ENCODE peak calls at places on chromosomes 5 and 9, in six cellular contexts. One of them, this sample, is unnamed.

GRCh38 chr5:112491257-112491656 is 72.2 kb upstream of the EPB41L4A start:
- DNase-seq in IMR-90: peak
- DNase-seq in H1: no peak
- DNase-seq in H9: no peak
- DNase-seq in mesendoderm: peak
- DNase-seq in trophoblast cell: peak
- DNase-seq in this sample: no peak

GRCh38 chr5:92401492-92401891 is 1018.4 kb upstream of the ARRDC3 start:
- DNase-seq in H9: peak
- DNase-seq in mesendoderm: peak
- DNase-seq in H1: no peak
- DNase-seq in trophoblast cell: peak
- DNase-seq in IMR-90: peak
- DNase-seq in this sample: peak

GRCh38 chr9:27771803-27772545 is 198.7 kb upstream of the C9orf72 start:
- DNase-seq in H9: peak
- DNase-seq in mesendoderm: peak
- DNase-seq in H1: peak
- DNase-seq in IMR-90: no peak
- DNase-seq in trophoblast cell: no peak
- DNase-seq in this sample: no peak

GRCh38 chr5:57696005-57696755 is 213.6 kb upstream of the ACTBL2 start:
- DNase-seq in trophoblast cell: no peak
- DNase-seq in H9: no peak
- DNase-seq in mesendoderm: no peak
- DNase-seq in IMR-90: no peak
- DNase-seq in H1: no peak
- DNase-seq in this sample: peak

GRCh38 chr9:5608298-5609254 is 20.3 kb upstream of the RIC1 start:
- DNase-seq in IMR-90: no peak
- DNase-seq in mesendoderm: peak
- DNase-seq in H1: no peak
- DNase-seq in H9: no peak
- DNase-seq in trophoblast cell: no peak
- DNase-seq in this sample: no peak

GRCh38 chr9:137968235-137968634 is 90.7 kb downstream of the CACNA1B start:
- DNase-seq in H9: peak
- DNase-seq in trophoblast cell: no peak
- DNase-seq in mesendoderm: peak
- DNase-seq in IMR-90: no peak
- DNase-seq in H1: no peak
- DNase-seq in this sample: no peak

GRCh38 chr5:94705427-94705826 is 87.0 kb downstream of the SLF1 start:
- DNase-seq in trophoblast cell: no peak
- DNase-seq in H9: no peak
- DNase-seq in IMR-90: peak
- DNase-seq in mesendoderm: no peak
- DNase-seq in H1: no peak
- DNase-seq in this sample: no peak

GRCh38 chr9:121199921-121200320 is 1.7 kb downstream of the RAB14 start:
- DNase-seq in H1: no peak
- DNase-seq in mesendoderm: peak
- DNase-seq in trophoblast cell: peak
- DNase-seq in IMR-90: peak
- DNase-seq in H9: no peak
- DNase-seq in this sample: no peak

GRCh38 chr5:176527246-176528222 is 9.7 kb downstream of the RNF44 start:
- DNase-seq in IMR-90: no peak
- DNase-seq in trophoblast cell: no peak
- DNase-seq in H1: no peak
- DNase-seq in mesendoderm: no peak
- DNase-seq in H9: no peak
- DNase-seq in this sample: no peak

GRCh38 chr5:52856564-52856963 is 68.8 kb downstream of the ITGA1 start:
- DNase-seq in IMR-90: peak
- DNase-seq in trophoblast cell: no peak
- DNase-seq in H1: no peak
- DNase-seq in H9: no peak
- DNase-seq in mesendoderm: no peak
- DNase-seq in this sample: no peak

GRCh38 chr5:67248703-67249589 is 52.3 kb upstream of the CD180 start:
- DNase-seq in IMR-90: no peak
- DNase-seq in mesendoderm: no peak
- DNase-seq in trophoblast cell: peak
- DNase-seq in H9: no peak
- DNase-seq in H1: no peak
- DNase-seq in this sample: no peak

GRCh38 chr9:35844628-35845301 is 15.7 kb downstream of the TMEM8B start:
- DNase-seq in H1: no peak
- DNase-seq in IMR-90: peak
- DNase-seq in trophoblast cell: peak
- DNase-seq in H9: no peak
- DNase-seq in mesendoderm: peak
- DNase-seq in this sample: no peak

GRCh38 chr9:128128836-128129590 is 1.5 kb upstream of the PTGES2 start:
- DNase-seq in mesendoderm: no peak
- DNase-seq in H9: no peak
- DNase-seq in H1: no peak
- DNase-seq in trophoblast cell: no peak
- DNase-seq in IMR-90: no peak
- DNase-seq in this sample: no peak

GRCh38 chr9:128127568-128127989 is at the start of gene PTGES2:
- DNase-seq in IMR-90: peak
- DNase-seq in H9: no peak
- DNase-seq in mesendoderm: peak
- DNase-seq in H1: no peak
- DNase-seq in trophoblast cell: peak
- DNase-seq in this sample: peak

GRCh38 chr9:128125575-128126354 is 1.8 kb downstream of the PTGES2 start:
- DNase-seq in mesendoderm: no peak
- DNase-seq in trophoblast cell: no peak
- DNase-seq in H9: no peak
- DNase-seq in IMR-90: no peak
- DNase-seq in H1: no peak
- DNase-seq in this sample: no peak

GRCh38 chr9:128124873-128125574 is 2.5 kb downstream of the PTGES2 start:
- DNase-seq in mesendoderm: peak
- DNase-seq in trophoblast cell: peak
- DNase-seq in H9: peak
- DNase-seq in IMR-90: peak
- DNase-seq in H1: peak
- DNase-seq in this sample: peak

DNA sequence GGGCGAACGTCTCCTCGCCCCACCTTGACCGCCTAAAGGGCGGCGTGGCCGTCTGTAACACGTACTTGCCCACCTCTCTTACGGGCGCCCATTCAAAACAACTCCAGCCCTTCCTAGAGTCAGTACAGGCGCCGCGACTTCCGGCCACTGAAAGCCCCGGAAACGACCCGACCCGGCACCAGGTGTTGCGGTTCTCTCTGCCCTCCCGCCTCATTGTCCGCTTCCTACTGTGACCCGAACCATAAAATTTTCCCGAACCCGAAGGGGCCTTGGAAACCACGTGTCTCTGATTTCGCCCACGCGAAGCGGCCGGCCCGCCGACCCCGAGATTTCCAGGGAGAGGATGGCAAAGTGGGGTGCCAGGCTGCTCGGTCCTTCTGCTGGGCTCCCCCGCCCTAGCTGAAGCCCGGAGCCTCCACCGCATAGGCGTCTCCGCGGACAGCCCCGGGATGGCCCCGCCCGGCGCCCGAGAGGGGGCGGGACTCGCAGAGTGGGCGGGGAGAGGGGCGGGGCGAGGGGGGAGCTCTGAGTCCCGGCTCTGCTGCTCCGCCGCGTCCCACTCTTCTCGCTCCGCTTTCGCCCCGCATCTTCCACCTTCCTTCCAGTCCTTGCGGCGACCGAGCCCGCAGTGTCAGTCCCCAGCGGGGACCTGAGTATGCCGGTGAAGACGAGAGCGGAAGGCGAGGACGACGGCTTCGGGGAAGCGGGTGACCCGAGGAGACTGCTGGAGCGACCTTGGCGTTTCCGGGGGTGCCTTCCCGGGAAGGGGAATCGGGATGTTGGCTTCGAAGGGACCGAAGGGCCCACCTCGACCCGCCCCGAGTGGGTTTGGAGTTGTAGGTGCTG is 684 bp upstream of the PTGES2 start:
- DNase-seq in H1: no peak
- DNase-seq in mesendoderm: peak
- DNase-seq in H9: peak
- DNase-seq in trophoblast cell: peak
- DNase-seq in IMR-90: peak
- DNase-seq in this sample: peak
- H2BK5ac ChIP-seq in H1: peak
- H2BK5ac ChIP-seq in mesendoderm: peak
- H2BK5ac ChIP-seq in H9: no peak
- H2BK5ac ChIP-seq in trophoblast cell: peak
- H2BK5ac ChIP-seq in IMR-90: peak
- H2BK5ac ChIP-seq in this sample: peak

GRCh38 chr9:84141762-84142370 is 161.3 kb downstream of the RMI1 start:
- DNase-seq in mesendoderm: peak
- DNase-seq in IMR-90: no peak
- DNase-seq in H1: no peak
- DNase-seq in trophoblast cell: no peak
- DNase-seq in H9: no peak
- DNase-seq in this sample: no peak

GRCh38 chr9:84138543-84138942 is 157.9 kb downstream of the RMI1 start:
- DNase-seq in H1: no peak
- DNase-seq in mesendoderm: no peak
- DNase-seq in trophoblast cell: no peak
- DNase-seq in H9: no peak
- DNase-seq in IMR-90: no peak
- DNase-seq in this sample: no peak

GRCh38 chr9:84137968-84138367 is 157.4 kb downstream of the RMI1 start:
- DNase-seq in IMR-90: no peak
- DNase-seq in mesendoderm: no peak
- DNase-seq in trophoblast cell: no peak
- DNase-seq in H9: no peak
- DNase-seq in H1: no peak
- DNase-seq in this sample: no peak

GRCh38 chr9:84140535-84141101 is 160.0 kb downstream of the RMI1 start:
- DNase-seq in IMR-90: peak
- DNase-seq in trophoblast cell: peak
- DNase-seq in H9: peak
- DNase-seq in mesendoderm: peak
- DNase-seq in H1: no peak
- DNase-seq in this sample: peak

DNA sequence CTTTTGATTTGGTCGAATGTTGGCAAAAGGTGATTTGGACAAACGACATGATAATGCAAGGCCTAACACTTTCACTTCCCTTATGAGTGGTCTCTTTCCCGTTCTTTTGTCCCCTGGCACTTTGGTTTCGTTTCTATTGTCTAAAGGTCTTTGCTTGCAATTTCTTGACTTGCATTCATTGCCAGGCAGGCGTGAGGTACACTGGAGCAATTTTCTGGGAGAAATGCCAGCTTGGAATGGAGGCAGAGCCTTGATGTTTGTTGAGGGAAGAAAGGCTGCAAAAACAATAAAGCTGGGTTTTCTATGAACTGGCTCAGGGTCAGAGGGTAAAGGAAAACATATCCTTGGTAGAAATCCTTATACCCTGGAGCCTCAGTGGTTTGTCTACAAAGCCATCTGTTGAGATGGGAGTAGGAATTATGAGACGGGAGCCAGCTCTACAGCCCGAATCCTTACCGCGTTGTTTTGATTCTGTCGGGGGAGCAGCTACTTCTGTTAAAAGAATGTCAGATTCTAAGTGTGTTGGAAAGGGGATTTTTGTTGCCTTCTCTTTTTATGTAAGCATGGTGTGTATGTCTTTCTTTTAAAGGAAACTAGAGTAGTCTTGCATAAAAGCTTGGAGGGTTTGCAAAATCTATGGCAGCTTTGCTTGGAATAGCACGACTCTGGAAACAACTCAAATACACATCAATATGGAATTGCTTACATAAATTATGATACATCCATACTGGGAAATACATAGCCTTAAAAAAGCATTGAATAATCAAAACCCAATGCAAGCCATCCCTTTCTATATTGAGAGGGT is 158.9 kb downstream of the RMI1 start:
- DNase-seq in mesendoderm: no peak
- DNase-seq in H9: no peak
- DNase-seq in IMR-90: peak
- DNase-seq in H1: no peak
- DNase-seq in trophoblast cell: no peak
- DNase-seq in this sample: no peak
- H3K4ac ChIP-seq in mesendoderm: no peak
- H3K4ac ChIP-seq in H9: no peak
- H3K4ac ChIP-seq in IMR-90: no peak
- H3K4ac ChIP-seq in H1: no peak
- H3K4ac ChIP-seq in trophoblast cell: no peak
- H3K4ac ChIP-seq in this sample: no peak

GRCh38 chr9:16625831-16626230 is 244.6 kb downstream of the BNC2 start:
- DNase-seq in H1: no peak
- DNase-seq in IMR-90: peak
- DNase-seq in trophoblast cell: no peak
- DNase-seq in H9: no peak
- DNase-seq in mesendoderm: peak
- DNase-seq in this sample: no peak

GRCh38 chr9:16625106-16625505 is 245.4 kb downstream of the BNC2 start:
- DNase-seq in H1: no peak
- DNase-seq in H9: no peak
- DNase-seq in trophoblast cell: no peak
- DNase-seq in IMR-90: no peak
- DNase-seq in mesendoderm: no peak
- DNase-seq in this sample: no peak

GRCh38 chr9:16627967-16628366 is 242.5 kb downstream of the BNC2 start:
- DNase-seq in H9: no peak
- DNase-seq in trophoblast cell: no peak
- DNase-seq in H1: no peak
- DNase-seq in mesendoderm: no peak
- DNase-seq in IMR-90: peak
- DNase-seq in this sample: no peak

GRCh38 chr9:16626577-16627130 is 243.8 kb downstream of the BNC2 start:
- DNase-seq in H1: no peak
- DNase-seq in mesendoderm: peak
- DNase-seq in IMR-90: peak
- DNase-seq in trophoblast cell: peak
- DNase-seq in H9: peak
- DNase-seq in this sample: peak

GRCh38 chr9:16628421-16628820 is 242.0 kb downstream of the BNC2 start:
- DNase-seq in trophoblast cell: no peak
- DNase-seq in mesendoderm: no peak
- DNase-seq in H9: no peak
- DNase-seq in H1: no peak
- DNase-seq in IMR-90: peak
- DNase-seq in this sample: no peak
- H2BK5ac ChIP-seq in trophoblast cell: peak
- H2BK5ac ChIP-seq in mesendoderm: no peak
- H2BK5ac ChIP-seq in H9: no peak
- H2BK5ac ChIP-seq in H1: no peak
- H2BK5ac ChIP-seq in IMR-90: peak
- H2BK5ac ChIP-seq in this sample: no peak

DNA sequence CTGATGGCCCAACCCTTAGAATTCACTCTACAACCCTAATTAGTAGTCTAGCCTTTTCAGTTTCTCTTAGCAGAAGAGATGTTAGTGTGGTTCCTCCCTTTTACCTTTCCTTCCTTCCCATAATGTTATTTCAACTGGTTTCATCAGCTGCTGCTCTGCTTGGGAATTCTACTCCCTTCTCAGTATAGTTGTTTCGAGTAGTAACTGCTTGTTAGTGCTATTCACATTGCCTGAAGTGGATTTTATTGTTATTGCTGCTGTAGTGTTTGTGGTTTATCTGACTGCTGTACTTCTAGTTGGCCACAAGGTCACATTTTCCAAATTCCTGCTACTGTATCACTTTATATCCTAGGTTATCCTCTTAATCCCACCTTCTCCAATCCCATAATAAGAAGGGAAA is 29.7 kb downstream of the SMIM15 start:
- DNase-seq in H9: no peak
- DNase-seq in IMR-90: peak
- DNase-seq in mesendoderm: peak
- DNase-seq in trophoblast cell: no peak
- DNase-seq in H1: no peak
- DNase-seq in this sample: no peak
- H3K4ac ChIP-seq in H9: no peak
- H3K4ac ChIP-seq in IMR-90: no peak
- H3K4ac ChIP-seq in mesendoderm: no peak
- H3K4ac ChIP-seq in trophoblast cell: no peak
- H3K4ac ChIP-seq in H1: no peak
- H3K4ac ChIP-seq in this sample: no peak

This sample was measured in neuronal stem cell.